ENCODE peak calls at places on chromosomes 12 and 14, in ten cellular contexts. H is left cardiac atrium; V is LoVo; J is stimulated activated CD8-positive, alpha-beta memory T cell treated with anti-CD3 and anti-CD28 coated beads, Interleukin-12 subunit alpha, Interleukin-12 subunit beta, amount 100 ng/mL, for 4 hours; K is natural killer cell treated with Interleukin-12 subunit alpha and Interleukin-12 subunit beta and Interleukin-15 and Interleukin-18, amount 100 ng/mL, for 72 hours; B is activated naive CD4-positive, alpha-beta T cell treated with anti-CD3 and anti-CD28 coated beads, Interleukin-2, amount 50 U/mL, for 16 hours; X is pons; R is NCI-H524 treated with DMSO at 0.1 percent for 48 hours; Y is NCI-H774; C is KBM-7. I is an unnamed sample.

GRCh38 chr12:93387780-93388179 is 10.1 kb downstream of the NUDT4 start:
- DNase-seq in V (no peak), X (no peak), K (no peak), Y (no peak), H (no peak), C (no peak), J (no peak), R (no peak), B (peak), I (no peak)

GRCh38 chr14:99127651-99128167 is 144.3 kb downstream of the BCL11B start:
- DNase-seq in K (no peak), H (peak), Y (no peak), V (no peak), C (no peak), J (no peak), B (no peak), X (no peak), R (no peak), I (no peak)

GRCh38 chr12:104384141-104384880 is 72.4 kb upstream of the CHST11 start:
- DNase-seq in X (no peak), J (no peak), R (no peak), V (no peak), Y (no peak), B (no peak), K (no peak), C (no peak), H (no peak), I (no peak)

GRCh38 chr14:49479432-49479831 is 106.7 kb downstream of the RPS29 start:
- DNase-seq in Y (no peak), K (no peak), V (no peak), C (no peak), R (no peak), X (no peak), H (no peak), B (no peak), J (no peak), I (no peak)

GRCh38 chr12:62772556-62772955 is 162.4 kb downstream of the PPM1H start:
- DNase-seq in R (no peak), K (no peak), B (no peak), H (no peak), Y (no peak), C (no peak), J (no peak), V (no peak), X (no peak), I (no peak)

GRCh38 chr14:83734431-83734830 is 1795.5 kb upstream of the FLRT2 start:
- DNase-seq in V (no peak), R (peak), B (no peak), Y (no peak), H (no peak), J (no peak), K (no peak), X (no peak), C (no peak), I (no peak)

GRCh38 chr12:43988838-43989560 is 153.1 kb downstream of the TMEM117 start:
- DNase-seq in K (no peak), C (no peak), J (no peak), V (no peak), R (no peak), B (no peak), X (no peak), H (no peak), Y (no peak), I (no peak)

GRCh38 chr12:61808856-61809255 is 451.3 kb upstream of the USP15 start:
- DNase-seq in K (no peak), Y (no peak), J (no peak), C (no peak), X (no peak), V (no peak), H (no peak), B (no peak), R (no peak), I (no peak)

GRCh38 chr14:101521306-101521935 is 39.9 kb upstream of the DIO3 start:
- DNase-seq in R (no peak), B (no peak), V (no peak), K (no peak), Y (no peak), J (no peak), H (peak), C (no peak), X (peak), I (no peak)

GRCh38 chr12:10829994-10830393 is 3.8 kb upstream of the TAS2R10 start:
- DNase-seq in H (no peak), R (no peak), Y (no peak), K (no peak), J (no peak), X (no peak), V (no peak), C (no peak), B (no peak), I (no peak)

GRCh38 chr14:67391266-67391665 is 20.7 kb downstream of the PLEK2 start:
- DNase-seq in B (no peak), H (no peak), X (no peak), K (no peak), C (peak), R (no peak), Y (no peak), V (no peak), J (no peak), I (no peak)

GRCh38 chr14:65287264-65288131 is 125.0 kb upstream of the FUT8 start:
- DNase-seq in X (no peak), H (no peak), Y (no peak), J (peak), C (peak), R (no peak), K (no peak), V (no peak), B (peak), I (no peak)

GRCh38 chr12:58441483-58441882 is 478.8 kb downstream of the LRIG3 start:
- DNase-seq in B (no peak), X (no peak), K (no peak), C (no peak), J (no peak), Y (no peak), R (no peak), H (no peak), V (no peak), I (no peak)

GRCh38 chr14:34629657-34630529 is at the start of gene SNX6:
- DNase-seq in K (peak), Y (peak), H (peak), X (peak), B (peak), V (peak), R (no peak), J (peak), C (peak), I (peak)

GRCh38 chr12:2615665-2616387 is 178.9 kb upstream of the FKBP4 start:
- DNase-seq in X (no peak), V (no peak), R (no peak), B (no peak), K (no peak), C (no peak), H (peak), J (no peak), Y (no peak), I (no peak)

GRCh38 chr14:95504135-95505029 is 12.1 kb downstream of the SYNE3 start:
- DNase-seq in Y (no peak), X (no peak), V (no peak), B (no peak), R (no peak), K (peak), H (no peak), J (no peak), C (no peak), I (no peak)

GRCh38 chr12:28550757-28551381 is 360.6 kb downstream of the CCDC91 start:
- DNase-seq in Y (no peak), H (no peak), C (no peak), K (no peak), B (no peak), R (no peak), V (no peak), J (no peak), X (peak), I (no peak)

GRCh38 chr12:27523305-27523641 is 733 bp upstream of the PPFIBP1 start:
- DNase-seq in V (no peak), B (no peak), J (no peak), X (no peak), Y (no peak), C (no peak), R (no peak), K (no peak), H (no peak), I (no peak)

GRCh38 chr14:53011053-53011462 is 60.2 kb upstream of the FERMT2 start:
- DNase-seq in V (peak), X (peak), J (no peak), H (peak), C (no peak), K (no peak), Y (no peak), B (no peak), R (no peak), I (no peak)

GRCh38 chr12:89126712-89127111 is 225.6 kb downstream of the DUSP6 start:
- DNase-seq in R (no peak), K (no peak), V (no peak), B (no peak), H (no peak), Y (no peak), C (no peak), J (no peak), X (no peak), I (no peak)

GRCh38 chr14:103052407-103052806 is 4.9 kb downstream of the CDC42BPB start:
- DNase-seq in K (no peak), X (no peak), R (no peak), C (peak), J (no peak), H (no peak), V (no peak), Y (no peak), B (no peak), I (no peak)